ENCODE peak calls at places on chromosome 12, in ten cellular contexts. H is psoas muscle, G is PC-9, K is tibial artery, V is ovary, M is left ventricle myocardium inferior, E is right lobe of liver, U is stomach, Z is pancreas, T is iPS DF 6.9. A is an unnamed sample.
A peak's percentile ranks its signal among the peaks of the same experiment; 100 is the strongest.

GRCh38 chr12:585062-586061 is 77.9 kb downstream of the NINJ2 start:
- DNase-seq in H (no peak), G (no peak), K (no peak), V (no peak), M (no peak), E (peak; percentile 88), U (no peak), Z (no peak), T (no peak), A (no peak)

GRCh38 chr12:18340796-18341195 is 79.5 kb downstream of the PIK3C2G start:
- DNase-seq in H (no peak), G (no peak), K (no peak), V (no peak), M (no peak), E (no peak), U (no peak), Z (no peak), T (no peak), A (no peak)

GRCh38 chr12:56296207-56296785 is 3.8 kb downstream of the CS start:
- DNase-seq in H (no peak), G (no peak), K (no peak), V (no peak), M (no peak), E (no peak), U (no peak), Z (no peak), T (no peak), A (no peak)

GRCh38 chr12:14999421-15000047 is 26.7 kb downstream of the PDE6H start:
- DNase-seq in H (no peak), G (no peak), K (no peak), V (no peak), M (no peak), E (no peak), U (no peak), Z (no peak), T (no peak), A (no peak)

GRCh38 chr12:29889737-29890136 is 106.0 kb upstream of the TMTC1 start:
- DNase-seq in H (peak; percentile 59), G (no peak), K (peak; percentile 60), V (peak; percentile 34), M (peak; percentile 28), E (peak; percentile 48), U (peak; percentile 55), Z (no peak), T (peak; percentile 52), A (no peak)

GRCh38 chr12:105369014-105369413 is 38.5 kb downstream of the C12orf75 start:
- DNase-seq in H (no peak), G (no peak), K (no peak), V (no peak), M (no peak), E (no peak), U (no peak), Z (no peak), T (no peak), A (no peak)

GRCh38 chr12:132327351-132328171 is 1.8 kb downstream of the GALNT9 start:
- DNase-seq in H (peak; percentile 59), G (no peak), K (peak; percentile 41), V (no peak), M (no peak), E (peak; percentile 74), U (no peak), Z (no peak), T (no peak), A (no peak)

GRCh38 chr12:101733166-101733565 is 6.1 kb downstream of the SYCP3 start:
- DNase-seq in H (no peak), G (no peak), K (no peak), V (no peak), M (no peak), E (no peak), U (no peak), Z (no peak), T (no peak), A (no peak)

GRCh38 chr12:103930787-103931536 is 752 bp downstream of the HSP90B1 start:
- DNase-seq in H (peak; percentile 65), G (no peak), K (peak; percentile 54), V (peak; percentile 65), M (peak; percentile 34), E (peak; percentile 83), U (peak; percentile 59), Z (peak; percentile 62), T (no peak), A (peak; percentile 16)

GRCh38 chr12:47912575-47912974 is 7.8 kb upstream of the VDR start:
- DNase-seq in H (no peak), G (no peak), K (no peak), V (no peak), M (no peak), E (no peak), U (no peak), Z (no peak), T (no peak), A (no peak)

GRCh38 chr12:124915249-124916236 is 1.1 kb upstream of the UBC start:
- DNase-seq in H (peak; percentile 88), G (peak; percentile 67), K (peak; percentile 57), V (no peak), M (peak; percentile 63), E (peak; percentile 80), U (peak; percentile 60), Z (peak; percentile 79), T (no peak), A (no peak)

GRCh38 chr12:5329118-5329517 is 102.8 kb upstream of the NTF3 start:
- DNase-seq in H (no peak), G (no peak), K (no peak), V (no peak), M (no peak), E (no peak), U (no peak), Z (no peak), T (peak; percentile 13), A (no peak)

GRCh38 chr12:55983229-55983849 is 9.5 kb downstream of the RAB5B start:
- DNase-seq in H (no peak), G (no peak), K (no peak), V (no peak), M (no peak), E (no peak), U (no peak), Z (no peak), T (no peak), A (no peak)

GRCh38 chr12:121949643-121950397 is 31.4 kb downstream of the CFAP251 start:
- DNase-seq in H (no peak), G (no peak), K (no peak), V (no peak), M (no peak), E (no peak), U (no peak), Z (no peak), T (no peak), A (no peak)

GRCh38 chr12:68445836-68446235 is 113.7 kb upstream of the MDM1 start:
- DNase-seq in H (no peak), G (no peak), K (no peak), V (no peak), M (no peak), E (no peak), U (no peak), Z (no peak), T (no peak), A (no peak)

GRCh38 chr12:76790564-76791552 is 26.9 kb downstream of the ZDHHC17 start:
- DNase-seq in H (no peak), G (no peak), K (no peak), V (no peak), M (no peak), E (no peak), U (no peak), Z (no peak), T (no peak), A (no peak)

GRCh38 chr12:47156167-47156736 is 76.5 kb upstream of the AMIGO2 start:
- DNase-seq in H (no peak), G (no peak), K (peak; percentile 42), V (peak; percentile 61), M (no peak), E (no peak), U (no peak), Z (no peak), T (no peak), A (peak; percentile 15)

GRCh38 chr12:11651377-11651776 is 1.9 kb downstream of the ETV6 start:
- DNase-seq in H (no peak), G (no peak), K (no peak), V (no peak), M (no peak), E (no peak), U (no peak), Z (no peak), T (no peak), A (no peak)
- H3K4me1 ChIP-seq in H (peaks cover 45% of the 10 kb centered on the region), G (peaks cover 38% of the 10 kb centered on the region), K (peaks cover 28% of the 10 kb centered on the region), V (peaks cover 4% of the 10 kb centered on the region), M (peaks cover 67% of the 10 kb centered on the region), E (no peaks in the 10 kb centered on the region), U (peaks cover 63% of the 10 kb centered on the region), Z (peaks cover 18% of the 10 kb centered on the region), T (peaks cover 1% of the 10 kb centered on the region), A (peaks cover 46% of the 10 kb centered on the region)

DNA sequence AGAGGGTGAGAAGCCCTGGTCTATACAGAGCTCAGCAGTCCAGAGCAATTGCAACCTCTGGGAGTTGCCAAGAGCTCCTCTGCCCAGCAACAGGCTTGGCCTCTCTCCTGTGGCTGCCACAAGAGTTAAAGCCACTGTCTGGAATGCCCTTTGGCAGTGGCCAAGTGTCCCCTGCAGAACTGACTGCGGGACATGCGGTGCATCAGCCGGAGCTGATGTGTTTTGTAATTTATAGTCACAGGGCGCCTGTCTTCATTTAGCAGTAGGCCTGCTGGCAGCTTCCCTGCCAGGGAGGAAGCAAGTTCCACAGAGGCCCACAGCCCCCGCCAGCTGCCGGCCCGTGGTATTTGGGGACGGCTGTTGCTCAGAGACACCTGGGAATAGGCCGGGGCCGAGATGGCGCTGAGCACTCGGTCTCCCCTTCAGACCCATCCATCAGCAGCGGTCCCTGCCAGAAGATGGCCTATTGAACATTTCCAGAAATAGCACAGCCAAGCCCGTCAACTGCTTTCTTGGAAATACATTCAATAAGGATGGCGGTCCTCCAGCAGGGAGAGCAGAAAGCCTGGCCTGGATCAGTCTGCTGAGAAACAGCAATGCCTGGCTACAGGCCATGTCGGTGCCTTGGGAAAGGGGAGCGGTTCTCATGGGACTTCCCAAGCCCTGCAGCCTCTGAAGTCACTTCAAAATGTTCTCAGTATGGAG is 217.4 kb downstream of the CRADD start:
- DNase-seq in H (peak; percentile 94), G (no peak), K (peak; percentile 82), V (peak; percentile 82), M (peak; percentile 88), E (no peak), U (no peak), Z (no peak), T (no peak), A (no peak)
- H3K4me3 ChIP-seq in H (peak overlapping the region; percentile 44), G (no peak overlapping the region), K (peak overlapping the region; percentile 24), V (no peak overlapping the region), M (peak overlapping the region; percentile 46), E (no peak overlapping the region), U (no peak overlapping the region), Z (no peak overlapping the region), T (no peak overlapping the region), A (no peak overlapping the region)

DNA sequence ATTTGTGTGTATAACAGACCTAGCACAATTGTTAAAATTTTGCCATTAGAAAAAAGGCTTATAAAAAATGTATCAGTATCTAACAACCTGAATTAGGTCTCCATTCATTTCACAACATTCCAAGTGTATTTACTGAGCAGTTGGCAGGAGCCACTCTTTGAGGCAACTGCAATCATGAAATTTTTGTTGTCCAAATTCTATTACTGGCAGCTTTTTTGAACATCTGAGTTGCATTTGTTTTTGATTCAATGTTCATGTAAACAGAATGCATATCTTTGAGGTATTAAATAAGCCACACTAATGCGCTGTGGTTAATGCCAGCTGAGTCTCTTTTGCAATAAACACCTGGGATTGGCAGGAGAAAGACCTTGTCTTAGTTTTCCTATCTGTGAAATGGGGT is 8.7 kb downstream of the KITLG start:
- DNase-seq in H (no peak), G (no peak), K (no peak), V (no peak), M (no peak), E (no peak), U (no peak), Z (no peak), T (no peak), A (no peak)
- H3K4me1 ChIP-seq in H (no peaks in the 10 kb centered on the region), G (no peaks in the 10 kb centered on the region), K (no peaks in the 10 kb centered on the region), V (peaks cover 13% of the 10 kb centered on the region), M (peaks cover 87% of the 10 kb centered on the region), E (no peaks in the 10 kb centered on the region), U (peaks cover 99% of the 10 kb centered on the region), Z (peaks cover 21% of the 10 kb centered on the region), T (peaks cover 3% of the 10 kb centered on the region), A (no peaks in the 10 kb centered on the region)

GRCh38 chr12:109446869-109447268 is 30.2 kb downstream of the KCTD10 start:
- DNase-seq in H (no peak), G (no peak), K (no peak), V (no peak), M (peak; percentile 35), E (no peak), U (no peak), Z (no peak), T (no peak), A (no peak)
- H3K4me3 ChIP-seq in H (no peak overlapping the region), G (no peak overlapping the region), K (no peak overlapping the region), V (no peak overlapping the region), M (no peak overlapping the region), E (no peak overlapping the region), U (no peak overlapping the region), Z (no peak overlapping the region), T (no peak overlapping the region), A (no peak overlapping the region)